ENCODE peak calls at places on chromosome 10, in five cellular contexts. Y is IMR-90, H is GM12878, W is K562, G is SK-N-SH. E is an unnamed sample.

GRCh38 chr10:19889279-19889678 is 73.0 kb downstream of the PLXDC2 start:
- DNase-seq in Y (no peak), H (no peak), G (no peak), W (no peak), E (no peak)

GRCh38 chr10:61642692-61643091 is 20.0 kb upstream of the CABCOCO1 start:
- DNase-seq in Y (peak; percentile 82), W (no peak), H (no peak), G (no peak), E (no peak)

GRCh38 chr10:114271779-114272167 is 32.7 kb downstream of the VWA2 start:
- DNase-seq in G (no peak), W (no peak), H (no peak), Y (peak; percentile 95), E (peak; percentile 48)

GRCh38 chr10:29157321-29157720 is 131.5 kb upstream of the LYZL1 start:
- DNase-seq in H (no peak), G (no peak), Y (no peak), W (no peak), E (no peak)

GRCh38 chr10:44376504-44377099 is 8.3 kb downstream of the CXCL12 start:
- DNase-seq in H (no peak), W (no peak), G (no peak), Y (no peak), E (no peak)

GRCh38 chr10:34184901-34185386 is 630.2 kb downstream of the PARD3 start:
- DNase-seq in W (no peak), H (no peak), G (no peak), Y (no peak), E (no peak)

GRCh38 chr10:59694936-59695335 is 14.7 kb downstream of the SLC16A9 start:
- DNase-seq in Y (no peak), W (no peak), G (no peak), H (no peak), E (no peak)

GRCh38 chr10:117320050-117320665 is 55.1 kb downstream of the PDZD8 start:
- DNase-seq in H (no peak), W (peak; percentile 27), Y (peak; percentile 27), G (peak; percentile 23), E (peak; percentile 30)

GRCh38 chr10:123530166-123530870 is 135.8 kb upstream of the GPR26 start:
- DNase-seq in H (no peak), Y (no peak), G (no peak), W (no peak), E (no peak)

GRCh38 chr10:36608251-36608650 is 517.1 kb upstream of the ANKRD30A start:
- DNase-seq in Y (peak; percentile 67), G (no peak), H (no peak), W (no peak), E (no peak)

GRCh38 chr10:30494558-30494957 is 60.6 kb downstream of the MAP3K8 start:
- DNase-seq in W (no peak), H (no peak), G (no peak), Y (no peak), E (no peak)

GRCh38 chr10:84902549-84902948 is 574.2 kb downstream of the CCSER2 start:
- DNase-seq in H (no peak), W (no peak), G (peak; percentile 14), Y (no peak), E (no peak)

GRCh38 chr10:59175538-59176240 is 754 bp upstream of the PHYHIPL start:
- DNase-seq in H (no peak), Y (no peak), W (no peak), G (no peak), E (peak; percentile 13)

GRCh38 chr10:5832946-5833345 is 19.7 kb upstream of the GDI2 start:
- DNase-seq in H (no peak), W (no peak), G (no peak), Y (no peak), E (no peak)

GRCh38 chr10:554182-554848 is 135.2 kb downstream of the DIP2C start:
- DNase-seq in G (no peak), H (no peak), W (no peak), Y (peak; percentile 69), E (no peak)

GRCh38 chr10:81116201-81116600 is 578.5 kb downstream of the SH2D4B start:
- DNase-seq in G (no peak), W (no peak), H (no peak), Y (peak; percentile 4), E (no peak)
- TF ChIP-seq RCOR1 in G (no peak), W (no peak), H (no peak), Y (no peak), E (no peak)

DNA sequence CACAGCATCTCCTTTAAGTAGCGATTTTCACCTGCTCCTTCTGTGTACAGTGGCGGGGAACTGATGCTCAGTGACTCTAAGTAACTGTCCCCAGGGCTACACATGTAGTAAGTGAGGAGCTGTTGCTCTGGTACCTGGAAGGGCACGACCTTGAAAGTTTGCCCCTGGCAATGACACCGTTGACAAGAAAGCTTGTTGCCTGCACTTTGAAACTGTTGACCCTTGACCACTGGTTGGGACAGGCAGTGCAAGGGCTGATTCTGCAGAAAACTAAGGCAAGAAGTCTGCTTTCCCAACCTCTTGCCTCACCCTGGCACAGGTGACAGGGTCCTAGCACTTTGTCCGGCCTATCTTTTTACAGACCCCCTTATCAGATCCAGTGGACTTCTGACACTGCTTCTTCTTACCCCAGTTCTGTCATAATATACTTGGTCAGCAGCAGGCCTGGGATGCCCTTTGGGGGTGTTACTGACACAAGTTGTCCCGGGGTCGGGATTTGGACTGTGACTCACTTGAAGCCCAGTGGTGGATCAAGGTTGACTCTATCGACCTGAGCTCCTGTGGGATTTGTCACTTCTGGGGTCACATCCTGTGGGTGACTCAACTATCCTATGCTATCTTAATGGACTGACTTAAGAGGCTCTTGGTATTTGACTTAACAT is 5.8 kb downstream of the ACSL5 start:
- DNase-seq in G (no peak), W (peak; percentile 34), Y (peak; percentile 67), H (no peak), E (peak; percentile 20)
- TF ChIP-seq RCOR1 in G (no peak), W (no peak), Y (no peak), H (no peak), E (no peak)

DNA sequence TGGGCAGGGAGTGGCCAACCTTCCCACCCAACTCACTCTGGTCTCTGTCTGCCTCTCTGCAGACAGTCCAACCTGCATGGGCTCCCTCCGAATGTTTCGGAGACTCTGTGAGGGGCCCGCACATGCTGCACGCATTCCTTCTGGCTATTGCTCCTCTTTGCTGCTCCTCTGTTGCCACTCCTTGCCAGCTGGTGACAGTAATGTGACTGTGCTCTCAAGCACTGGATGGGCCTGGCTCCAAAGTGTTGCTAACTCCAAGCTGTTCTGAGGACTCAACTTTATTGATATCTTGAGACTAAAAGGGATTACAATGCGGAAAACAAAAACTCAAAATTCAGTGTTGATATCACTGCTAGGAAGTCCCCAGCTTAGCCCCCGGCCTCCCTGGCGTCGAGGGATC is 105.4 kb upstream of the KIF5B start:
- DNase-seq in Y (no peak), W (no peak), G (no peak), H (no peak), E (no peak)
- TF ChIP-seq RCOR1 in Y (no peak), W (no peak), G (no peak), H (no peak), E (no peak)

DNA sequence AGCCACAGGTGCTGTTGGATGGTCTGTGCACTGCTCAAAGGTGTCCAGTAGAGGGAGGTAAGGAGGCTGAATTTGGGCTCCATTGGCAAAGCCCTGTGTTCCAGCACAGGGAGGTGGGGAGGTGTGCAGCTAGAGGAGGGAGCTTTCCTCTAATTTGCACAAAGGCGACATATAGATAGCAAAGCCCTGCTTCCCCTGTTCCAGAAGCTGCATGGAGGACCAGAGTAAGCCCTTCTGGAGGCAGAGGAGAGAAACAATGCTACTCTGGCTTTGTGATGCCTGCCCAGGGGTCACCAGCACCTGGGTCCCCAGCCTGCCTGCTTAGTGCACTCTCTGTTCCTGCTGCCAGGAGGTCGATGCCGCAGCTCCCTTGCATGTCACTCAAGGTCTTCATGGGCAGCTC is 3.4 kb upstream of the ARHGAP22 start:
- DNase-seq in Y (no peak), G (peak; percentile 67), H (peak; percentile 48), W (peak; percentile 77), E (peak; percentile 72)
- TF ChIP-seq RCOR1 in Y (no peak), G (no peak), H (no peak), W (no peak), E (no peak)

GRCh38 chr10:110803830-110804338 is 67.8 kb upstream of the PDCD4 start:
- DNase-seq in Y (peak; percentile 24), H (peak; percentile 47), W (peak; percentile 24), G (peak; percentile 72), E (peak; percentile 49)
- TF ChIP-seq RCOR1 in Y (no peak), H (no peak), W (no peak), G (no peak), E (no peak)

GRCh38 chr10:92204238-92204637 is 86.6 kb downstream of the CPEB3 start:
- DNase-seq in G (no peak), W (no peak), H (no peak), Y (no peak), E (no peak)
- TF ChIP-seq RCOR1 in G (no peak), W (no peak), H (no peak), Y (no peak), E (no peak)

GRCh38 chr10:14129770-14130169 is 201.0 kb downstream of the FRMD4A start:
- DNase-seq in W (no peak), G (no peak), H (no peak), Y (no peak), E (no peak)

GRCh38 chr10:14124951-14125350 is 205.8 kb downstream of the FRMD4A start:
- DNase-seq in H (no peak), W (no peak), G (no peak), Y (peak; percentile 46), E (no peak)

GRCh38 chr10:14128519-14128918 is 202.2 kb downstream of the FRMD4A start:
- DNase-seq in G (no peak), Y (no peak), H (no peak), W (no peak), E (no peak)

GRCh38 chr10:14125564-14125963 is 205.2 kb downstream of the FRMD4A start:
- DNase-seq in G (no peak), H (no peak), Y (no peak), W (no peak), E (no peak)

DNA sequence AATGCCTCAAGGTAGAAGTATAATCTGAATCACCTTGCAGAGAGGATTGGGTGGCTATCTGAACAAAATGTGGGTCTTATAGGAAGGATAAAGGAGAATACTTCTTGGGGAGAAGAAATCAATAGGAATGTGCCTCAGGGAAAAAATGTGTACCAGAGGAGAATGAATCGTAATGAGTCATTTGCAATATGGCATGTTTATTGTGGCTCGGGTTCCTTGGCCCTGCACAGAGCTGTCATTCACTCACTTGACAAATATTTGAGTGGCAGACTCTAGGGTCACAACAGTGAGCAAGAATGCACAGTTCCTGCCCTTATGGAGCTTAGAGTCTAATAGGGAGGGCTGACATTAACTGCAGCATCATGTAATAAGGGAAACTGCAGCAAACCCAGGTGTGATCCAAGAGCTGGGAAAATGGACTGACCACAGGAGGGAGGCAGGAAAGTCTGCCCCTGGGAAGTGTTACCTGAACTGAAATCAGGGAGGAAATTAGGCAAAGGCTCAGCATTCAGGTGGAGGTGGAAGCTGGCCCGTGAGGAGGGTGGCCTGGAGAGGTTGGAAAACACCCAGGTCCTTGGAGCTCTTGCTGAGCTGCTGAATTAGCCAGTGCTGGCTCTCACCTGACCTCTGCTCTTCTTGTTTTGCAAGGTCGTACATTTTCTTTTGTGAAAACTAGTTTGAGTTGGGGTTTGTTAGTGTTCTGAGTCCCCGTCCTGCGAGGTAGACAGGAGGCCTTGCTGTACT is 203.9 kb downstream of the FRMD4A start:
- DNase-seq in W (no peak), Y (peak; percentile 67), H (no peak), G (no peak), E (no peak)
- TF ChIP-seq RCOR1 in W (no peak), Y (no peak), H (no peak), G (no peak), E (no peak)

GRCh38 chr10:89582022-89582421 is 46.6 kb upstream of the SLC16A12 start:
- DNase-seq in H (no peak), G (no peak), Y (no peak), W (no peak), E (no peak)
- TF ChIP-seq RCOR1 in H (no peak), G (no peak), Y (no peak), W (no peak), E (no peak)